ENCODE peak calls at places on chromosome 20, in nine cellular contexts. One of them, this sample, is unnamed.

GRCh38 chr20:23456416-23456815 is 3.7 kb upstream of the CST11 start:
- DNase-seq in globus pallidus: no peak
- DNase-seq in activated T-helper 1 cell treated with anti-CD3 and anti-CD28 coated beads, Interleukin-2, amount 50 U/mL, for 16 hours: no peak
- DNase-seq in memory B cell: no peak
- DNase-seq in activated CD4-positive, alpha-beta T cell treated with anti-CD3 and anti-CD28 coated beads, Interleukin-2, amount 50 U/mL, for 24 hours: no peak
- DNase-seq in posterior vena cava: no peak
- DNase-seq in anterior cingulate cortex: no peak
- DNase-seq in caudate nucleus: no peak
- DNase-seq in HCT116: no peak
- DNase-seq in this sample: no peak

GRCh38 chr20:58650776-58651547 is at the start of gene STX16:
- DNase-seq in globus pallidus: peak
- DNase-seq in activated T-helper 1 cell treated with anti-CD3 and anti-CD28 coated beads, Interleukin-2, amount 50 U/mL, for 16 hours: peak
- DNase-seq in memory B cell: peak
- DNase-seq in activated CD4-positive, alpha-beta T cell treated with anti-CD3 and anti-CD28 coated beads, Interleukin-2, amount 50 U/mL, for 24 hours: peak
- DNase-seq in posterior vena cava: peak
- DNase-seq in anterior cingulate cortex: peak
- DNase-seq in caudate nucleus: peak
- DNase-seq in HCT116: peak
- DNase-seq in this sample: peak

GRCh38 chr20:6008254-6008653 is 45.6 kb downstream of the LRRN4 start:
- DNase-seq in globus pallidus: peak
- DNase-seq in activated T-helper 1 cell treated with anti-CD3 and anti-CD28 coated beads, Interleukin-2, amount 50 U/mL, for 16 hours: no peak
- DNase-seq in memory B cell: no peak
- DNase-seq in activated CD4-positive, alpha-beta T cell treated with anti-CD3 and anti-CD28 coated beads, Interleukin-2, amount 50 U/mL, for 24 hours: no peak
- DNase-seq in posterior vena cava: peak
- DNase-seq in anterior cingulate cortex: no peak
- DNase-seq in caudate nucleus: no peak
- DNase-seq in HCT116: no peak
- DNase-seq in this sample: peak

GRCh38 chr20:59518881-59519706 is 85.2 kb upstream of the PHACTR3 start:
- DNase-seq in globus pallidus: peak
- DNase-seq in activated T-helper 1 cell treated with anti-CD3 and anti-CD28 coated beads, Interleukin-2, amount 50 U/mL, for 16 hours: no peak
- DNase-seq in memory B cell: no peak
- DNase-seq in activated CD4-positive, alpha-beta T cell treated with anti-CD3 and anti-CD28 coated beads, Interleukin-2, amount 50 U/mL, for 24 hours: no peak
- DNase-seq in posterior vena cava: no peak
- DNase-seq in anterior cingulate cortex: no peak
- DNase-seq in caudate nucleus: no peak
- DNase-seq in HCT116: peak
- DNase-seq in this sample: peak

GRCh38 chr20:19212524-19213502 is at the start of gene SLC24A3:
- DNase-seq in globus pallidus: peak
- DNase-seq in activated T-helper 1 cell treated with anti-CD3 and anti-CD28 coated beads, Interleukin-2, amount 50 U/mL, for 16 hours: no peak
- DNase-seq in memory B cell: no peak
- DNase-seq in activated CD4-positive, alpha-beta T cell treated with anti-CD3 and anti-CD28 coated beads, Interleukin-2, amount 50 U/mL, for 24 hours: no peak
- DNase-seq in posterior vena cava: peak
- DNase-seq in anterior cingulate cortex: peak
- DNase-seq in caudate nucleus: peak
- DNase-seq in HCT116: no peak
- DNase-seq in this sample: peak

GRCh38 chr20:50238081-50238800 is 47.6 kb downstream of the CEBPB start:
- DNase-seq in globus pallidus: no peak
- DNase-seq in activated T-helper 1 cell treated with anti-CD3 and anti-CD28 coated beads, Interleukin-2, amount 50 U/mL, for 16 hours: no peak
- DNase-seq in memory B cell: no peak
- DNase-seq in activated CD4-positive, alpha-beta T cell treated with anti-CD3 and anti-CD28 coated beads, Interleukin-2, amount 50 U/mL, for 24 hours: no peak
- DNase-seq in posterior vena cava: no peak
- DNase-seq in anterior cingulate cortex: no peak
- DNase-seq in caudate nucleus: no peak
- DNase-seq in HCT116: no peak
- DNase-seq in this sample: no peak

GRCh38 chr20:31676534-31677030 is 38.9 kb downstream of the COX4I2 start:
- DNase-seq in globus pallidus: no peak
- DNase-seq in activated T-helper 1 cell treated with anti-CD3 and anti-CD28 coated beads, Interleukin-2, amount 50 U/mL, for 16 hours: no peak
- DNase-seq in memory B cell: no peak
- DNase-seq in activated CD4-positive, alpha-beta T cell treated with anti-CD3 and anti-CD28 coated beads, Interleukin-2, amount 50 U/mL, for 24 hours: no peak
- DNase-seq in posterior vena cava: peak
- DNase-seq in anterior cingulate cortex: no peak
- DNase-seq in caudate nucleus: no peak
- DNase-seq in HCT116: no peak
- DNase-seq in this sample: no peak

GRCh38 chr20:3312940-3313656 is 74.1 kb upstream of the SLC4A11 start:
- DNase-seq in globus pallidus: no peak
- DNase-seq in activated T-helper 1 cell treated with anti-CD3 and anti-CD28 coated beads, Interleukin-2, amount 50 U/mL, for 16 hours: no peak
- DNase-seq in memory B cell: no peak
- DNase-seq in activated CD4-positive, alpha-beta T cell treated with anti-CD3 and anti-CD28 coated beads, Interleukin-2, amount 50 U/mL, for 24 hours: no peak
- DNase-seq in posterior vena cava: no peak
- DNase-seq in anterior cingulate cortex: no peak
- DNase-seq in caudate nucleus: no peak
- DNase-seq in HCT116: no peak
- DNase-seq in this sample: no peak

GRCh38 chr20:41140226-41141133 is 3.1 kb downstream of the PLCG1 start:
- DNase-seq in globus pallidus: no peak
- DNase-seq in activated T-helper 1 cell treated with anti-CD3 and anti-CD28 coated beads, Interleukin-2, amount 50 U/mL, for 16 hours: no peak
- DNase-seq in memory B cell: no peak
- DNase-seq in activated CD4-positive, alpha-beta T cell treated with anti-CD3 and anti-CD28 coated beads, Interleukin-2, amount 50 U/mL, for 24 hours: no peak
- DNase-seq in posterior vena cava: peak
- DNase-seq in anterior cingulate cortex: no peak
- DNase-seq in caudate nucleus: no peak
- DNase-seq in HCT116: no peak
- DNase-seq in this sample: no peak

GRCh38 chr20:47576516-47577033 is 74.9 kb downstream of the NCOA3 start:
- DNase-seq in globus pallidus: peak
- DNase-seq in activated T-helper 1 cell treated with anti-CD3 and anti-CD28 coated beads, Interleukin-2, amount 50 U/mL, for 16 hours: no peak
- DNase-seq in memory B cell: no peak
- DNase-seq in activated CD4-positive, alpha-beta T cell treated with anti-CD3 and anti-CD28 coated beads, Interleukin-2, amount 50 U/mL, for 24 hours: no peak
- DNase-seq in posterior vena cava: no peak
- DNase-seq in anterior cingulate cortex: no peak
- DNase-seq in caudate nucleus: no peak
- DNase-seq in HCT116: peak
- DNase-seq in this sample: peak

GRCh38 chr20:3753098-3753497 is 14.5 kb downstream of the ADISSP start:
- DNase-seq in globus pallidus: peak
- DNase-seq in activated T-helper 1 cell treated with anti-CD3 and anti-CD28 coated beads, Interleukin-2, amount 50 U/mL, for 16 hours: no peak
- DNase-seq in memory B cell: peak
- DNase-seq in activated CD4-positive, alpha-beta T cell treated with anti-CD3 and anti-CD28 coated beads, Interleukin-2, amount 50 U/mL, for 24 hours: peak
- DNase-seq in posterior vena cava: no peak
- DNase-seq in anterior cingulate cortex: peak
- DNase-seq in caudate nucleus: no peak
- DNase-seq in HCT116: peak
- DNase-seq in this sample: peak

GRCh38 chr20:33475381-33476160 is 14.3 kb upstream of the CBFA2T2 start:
- DNase-seq in globus pallidus: no peak
- DNase-seq in activated T-helper 1 cell treated with anti-CD3 and anti-CD28 coated beads, Interleukin-2, amount 50 U/mL, for 16 hours: no peak
- DNase-seq in memory B cell: no peak
- DNase-seq in activated CD4-positive, alpha-beta T cell treated with anti-CD3 and anti-CD28 coated beads, Interleukin-2, amount 50 U/mL, for 24 hours: no peak
- DNase-seq in posterior vena cava: no peak
- DNase-seq in anterior cingulate cortex: peak
- DNase-seq in caudate nucleus: peak
- DNase-seq in HCT116: no peak
- DNase-seq in this sample: no peak

GRCh38 chr20:50918403-50918802 is 12.8 kb downstream of the ADNP start:
- DNase-seq in globus pallidus: no peak
- DNase-seq in activated T-helper 1 cell treated with anti-CD3 and anti-CD28 coated beads, Interleukin-2, amount 50 U/mL, for 16 hours: no peak
- DNase-seq in memory B cell: no peak
- DNase-seq in activated CD4-positive, alpha-beta T cell treated with anti-CD3 and anti-CD28 coated beads, Interleukin-2, amount 50 U/mL, for 24 hours: no peak
- DNase-seq in posterior vena cava: no peak
- DNase-seq in anterior cingulate cortex: no peak
- DNase-seq in caudate nucleus: no peak
- DNase-seq in HCT116: no peak
- DNase-seq in this sample: no peak

GRCh38 chr20:692044-692443 is 16.4 kb upstream of the SCRT2 start:
- DNase-seq in globus pallidus: no peak
- DNase-seq in activated T-helper 1 cell treated with anti-CD3 and anti-CD28 coated beads, Interleukin-2, amount 50 U/mL, for 16 hours: no peak
- DNase-seq in memory B cell: no peak
- DNase-seq in activated CD4-positive, alpha-beta T cell treated with anti-CD3 and anti-CD28 coated beads, Interleukin-2, amount 50 U/mL, for 24 hours: no peak
- DNase-seq in posterior vena cava: no peak
- DNase-seq in anterior cingulate cortex: no peak
- DNase-seq in caudate nucleus: no peak
- DNase-seq in HCT116: no peak
- DNase-seq in this sample: no peak

GRCh38 chr20:32681175-32682084 is 7.7 kb upstream of the C20orf203 start:
- DNase-seq in globus pallidus: no peak
- DNase-seq in activated T-helper 1 cell treated with anti-CD3 and anti-CD28 coated beads, Interleukin-2, amount 50 U/mL, for 16 hours: no peak
- DNase-seq in memory B cell: no peak
- DNase-seq in activated CD4-positive, alpha-beta T cell treated with anti-CD3 and anti-CD28 coated beads, Interleukin-2, amount 50 U/mL, for 24 hours: no peak
- DNase-seq in posterior vena cava: no peak
- DNase-seq in anterior cingulate cortex: no peak
- DNase-seq in caudate nucleus: no peak
- DNase-seq in HCT116: no peak
- DNase-seq in this sample: no peak

GRCh38 chr20:6768228-6769185 is 1.0 kb downstream of the BMP2 start:
- DNase-seq in globus pallidus: peak
- DNase-seq in activated T-helper 1 cell treated with anti-CD3 and anti-CD28 coated beads, Interleukin-2, amount 50 U/mL, for 16 hours: no peak
- DNase-seq in memory B cell: no peak
- DNase-seq in activated CD4-positive, alpha-beta T cell treated with anti-CD3 and anti-CD28 coated beads, Interleukin-2, amount 50 U/mL, for 24 hours: no peak
- DNase-seq in posterior vena cava: peak
- DNase-seq in anterior cingulate cortex: peak
- DNase-seq in caudate nucleus: no peak
- DNase-seq in HCT116: no peak
- DNase-seq in this sample: no peak

GRCh38 chr20:15560936-15561531 is 1012.2 kb downstream of the KIF16B start:
- DNase-seq in globus pallidus: peak
- DNase-seq in activated T-helper 1 cell treated with anti-CD3 and anti-CD28 coated beads, Interleukin-2, amount 50 U/mL, for 16 hours: no peak
- DNase-seq in memory B cell: no peak
- DNase-seq in activated CD4-positive, alpha-beta T cell treated with anti-CD3 and anti-CD28 coated beads, Interleukin-2, amount 50 U/mL, for 24 hours: no peak
- DNase-seq in posterior vena cava: no peak
- DNase-seq in anterior cingulate cortex: no peak
- DNase-seq in caudate nucleus: no peak
- DNase-seq in HCT116: no peak
- DNase-seq in this sample: no peak

GRCh38 chr20:22810030-22810429 is 225.1 kb upstream of the SSTR4 start:
- DNase-seq in globus pallidus: no peak
- DNase-seq in activated T-helper 1 cell treated with anti-CD3 and anti-CD28 coated beads, Interleukin-2, amount 50 U/mL, for 16 hours: no peak
- DNase-seq in memory B cell: no peak
- DNase-seq in activated CD4-positive, alpha-beta T cell treated with anti-CD3 and anti-CD28 coated beads, Interleukin-2, amount 50 U/mL, for 24 hours: no peak
- DNase-seq in posterior vena cava: no peak
- DNase-seq in anterior cingulate cortex: no peak
- DNase-seq in caudate nucleus: no peak
- DNase-seq in HCT116: no peak
- DNase-seq in this sample: no peak

GRCh38 chr20:40679119-40679637 is 9.9 kb downstream of the MAFB start:
- DNase-seq in globus pallidus: no peak
- DNase-seq in activated T-helper 1 cell treated with anti-CD3 and anti-CD28 coated beads, Interleukin-2, amount 50 U/mL, for 16 hours: no peak
- DNase-seq in memory B cell: no peak
- DNase-seq in activated CD4-positive, alpha-beta T cell treated with anti-CD3 and anti-CD28 coated beads, Interleukin-2, amount 50 U/mL, for 24 hours: no peak
- DNase-seq in posterior vena cava: peak
- DNase-seq in anterior cingulate cortex: no peak
- DNase-seq in caudate nucleus: no peak
- DNase-seq in HCT116: no peak
- DNase-seq in this sample: no peak

GRCh38 chr20:24382775-24383174 is 86.7 kb upstream of the SYNDIG1 start:
- DNase-seq in globus pallidus: peak
- DNase-seq in activated T-helper 1 cell treated with anti-CD3 and anti-CD28 coated beads, Interleukin-2, amount 50 U/mL, for 16 hours: no peak
- DNase-seq in memory B cell: no peak
- DNase-seq in activated CD4-positive, alpha-beta T cell treated with anti-CD3 and anti-CD28 coated beads, Interleukin-2, amount 50 U/mL, for 24 hours: no peak
- DNase-seq in posterior vena cava: no peak
- DNase-seq in anterior cingulate cortex: no peak
- DNase-seq in caudate nucleus: no peak
- DNase-seq in HCT116: no peak
- DNase-seq in this sample: peak

GRCh38 chr20:62119591-62120364 is 2.5 kb upstream of the LSM14B start:
- DNase-seq in globus pallidus: no peak
- DNase-seq in activated T-helper 1 cell treated with anti-CD3 and anti-CD28 coated beads, Interleukin-2, amount 50 U/mL, for 16 hours: no peak
- DNase-seq in memory B cell: no peak
- DNase-seq in activated CD4-positive, alpha-beta T cell treated with anti-CD3 and anti-CD28 coated beads, Interleukin-2, amount 50 U/mL, for 24 hours: no peak
- DNase-seq in posterior vena cava: no peak
- DNase-seq in anterior cingulate cortex: no peak
- DNase-seq in caudate nucleus: no peak
- DNase-seq in HCT116: no peak
- DNase-seq in this sample: no peak

GRCh38 chr20:44342240-44342639 is 5.4 kb downstream of the R3HDML start:
- DNase-seq in globus pallidus: peak
- DNase-seq in activated T-helper 1 cell treated with anti-CD3 and anti-CD28 coated beads, Interleukin-2, amount 50 U/mL, for 16 hours: no peak
- DNase-seq in memory B cell: no peak
- DNase-seq in activated CD4-positive, alpha-beta T cell treated with anti-CD3 and anti-CD28 coated beads, Interleukin-2, amount 50 U/mL, for 24 hours: no peak
- DNase-seq in posterior vena cava: no peak
- DNase-seq in anterior cingulate cortex: no peak
- DNase-seq in caudate nucleus: no peak
- DNase-seq in HCT116: no peak
- DNase-seq in this sample: no peak

GRCh38 chr20:50293244-50294139 is 102.9 kb downstream of the CEBPB start:
- DNase-seq in globus pallidus: no peak
- DNase-seq in activated T-helper 1 cell treated with anti-CD3 and anti-CD28 coated beads, Interleukin-2, amount 50 U/mL, for 16 hours: no peak
- DNase-seq in memory B cell: no peak
- DNase-seq in activated CD4-positive, alpha-beta T cell treated with anti-CD3 and anti-CD28 coated beads, Interleukin-2, amount 50 U/mL, for 24 hours: no peak
- DNase-seq in posterior vena cava: peak
- DNase-seq in anterior cingulate cortex: no peak
- DNase-seq in caudate nucleus: no peak
- DNase-seq in HCT116: no peak
- DNase-seq in this sample: no peak

GRCh38 chr20:24838551-24839530 is 110.2 kb upstream of the CST7 start:
- DNase-seq in globus pallidus: no peak
- DNase-seq in activated T-helper 1 cell treated with anti-CD3 and anti-CD28 coated beads, Interleukin-2, amount 50 U/mL, for 16 hours: no peak
- DNase-seq in memory B cell: no peak
- DNase-seq in activated CD4-positive, alpha-beta T cell treated with anti-CD3 and anti-CD28 coated beads, Interleukin-2, amount 50 U/mL, for 24 hours: no peak
- DNase-seq in posterior vena cava: no peak
- DNase-seq in anterior cingulate cortex: no peak
- DNase-seq in caudate nucleus: no peak
- DNase-seq in HCT116: no peak
- DNase-seq in this sample: no peak